ENCODE peak calls at places on chromosomes 2 and 18, in seven cellular contexts. T, W, X, O, K, L and F are unnamed samples. For H3K9me3, the result is how much of the 10 kb centered on the place peaks cover.

GRCh38 chr2:227824711-227825110 is 11.1 kb downstream of the CCL20 start:
- DNase-seq in T (no peak), W (no peak), X (no peak), O (no peak), K (no peak), L (peak), F (no peak)

GRCh38 chr2:69997296-69998184 is 36.1 kb upstream of the ASPRV1 start:
- DNase-seq in T (peak), W (peak), X (no peak), O (no peak), K (peak), L (peak), F (peak)

GRCh38 chr2:26757873-26758789 is 6.0 kb upstream of the SLC35F6 start:
- DNase-seq in T (peak), W (no peak), X (peak), O (peak), K (peak), L (peak), F (no peak)

GRCh38 chr18:36762074-36762473 is 66.7 kb downstream of the TPGS2 start:
- DNase-seq in T (no peak), W (no peak), X (no peak), O (no peak), K (peak), L (peak), F (no peak)

GRCh38 chr2:11175293-11175795 is 20.1 kb downstream of the SLC66A3 start:
- DNase-seq in T (no peak), W (no peak), X (no peak), O (no peak), K (peak), L (peak), F (peak)

GRCh38 chr2:106159867-106160785 is 34.0 kb downstream of the UXS1 start:
- DNase-seq in T (no peak), W (no peak), X (no peak), O (no peak), K (no peak), L (no peak), F (peak)

GRCh38 chr18:36296591-36297418 is 708 bp upstream of the FHOD3 start:
- DNase-seq in T (peak), W (peak), X (no peak), O (peak), K (peak), L (peak), F (no peak)

GRCh38 chr18:57813245-57813644 is 10.1 kb upstream of the ATP8B1 start:
- DNase-seq in T (no peak), W (no peak), X (no peak), O (peak), K (peak), L (peak), F (no peak)

GRCh38 chr2:48249631-48250473 is 280.1 kb upstream of the STON1 start:
- DNase-seq in T (peak), W (no peak), X (no peak), O (peak), K (peak), L (peak), F (no peak)

GRCh38 chr2:30208453-30208852 is 22.9 kb upstream of the LBH start:
- DNase-seq in T (peak), W (peak), X (no peak), O (peak), K (peak), L (peak), F (peak)

GRCh38 chr2:37780097-37780676 is 108.7 kb upstream of the CDC42EP3 start:
- DNase-seq in T (no peak), W (no peak), X (no peak), O (no peak), K (peak), L (peak), F (no peak)

GRCh38 chr2:145258903-145259579 is 739.1 kb upstream of the ZEB2 start:
- DNase-seq in T (no peak), W (no peak), X (no peak), O (no peak), K (peak), L (peak), F (peak)

GRCh38 chr2:237199082-237199481 is 113.4 kb downstream of the COPS8 start:
- DNase-seq in T (no peak), W (no peak), X (no peak), O (no peak), K (peak), L (peak), F (no peak)

GRCh38 chr2:44777542-44777941 is 164.0 kb upstream of the SIX3 start:
- DNase-seq in T (no peak), W (peak), X (no peak), O (no peak), K (no peak), L (no peak), F (no peak)

GRCh38 chr2:159904127-159904564 is 106.1 kb upstream of the CD302 start:
- DNase-seq in T (no peak), W (no peak), X (no peak), O (no peak), K (no peak), L (no peak), F (peak)

GRCh38 chr2:157475722-157476390 is 32.0 kb upstream of the CYTIP start:
- DNase-seq in T (no peak), W (no peak), X (no peak), O (no peak), K (no peak), L (no peak), F (no peak)

GRCh38 chr2:6423131-6423530 is 442.6 kb downstream of the CMPK2 start:
- DNase-seq in T (no peak), W (no peak), X (no peak), O (no peak), K (peak), L (peak), F (no peak)

GRCh38 chr18:41323044-41323443 is 632.0 kb upstream of the PIK3C3 start:
- DNase-seq in T (no peak), W (no peak), X (no peak), O (no peak), K (peak), L (peak), F (no peak)

GRCh38 chr2:242051440-242051839 is 181.9 kb downstream of the RTP5 start:
- DNase-seq in T (no peak), W (no peak), X (no peak), O (no peak), K (no peak), L (no peak), F (no peak)

GRCh38 chr2:31411771-31412170 is 2.8 kb downstream of the XDH start:
- DNase-seq in T (no peak), W (no peak), X (no peak), O (no peak), K (no peak), L (no peak), F (no peak)

GRCh38 chr2:10930731-10931516 is 19.2 kb downstream of the KCNF1 start:
- DNase-seq in T (no peak), W (no peak), X (no peak), O (no peak), K (peak), L (peak), F (no peak)

GRCh38 chr2:112996635-112997034 is 8.6 kb upstream of the IL36A start:
- DNase-seq in T (no peak), W (no peak), X (no peak), O (no peak), K (no peak), L (no peak), F (peak)

GRCh38 chr2:36800381-36800780 is 103.9 kb downstream of the VIT start:
- DNase-seq in T (no peak), W (no peak), X (no peak), O (no peak), K (no peak), L (no peak), F (no peak)

GRCh38 chr2:120820263-120820884 is 84.7 kb downstream of the GLI2 start:
- DNase-seq in T (peak), W (no peak), X (no peak), O (no peak), K (peak), L (peak), F (no peak)
- H3K4me3 ChIP-seq in T (no peak), W (no peak), X (no peak), O (no peak), K (peak), L (peak), F (no peak)

GRCh38 chr2:118077636-118078247 is 10.5 kb upstream of the INSIG2 start:
- DNase-seq in T (no peak), W (no peak), X (no peak), O (peak), K (no peak), L (peak), F (no peak)

GRCh38 chr2:118084483-118085089 is 3.7 kb upstream of the INSIG2 start:
- DNase-seq in T (no peak), W (no peak), X (no peak), O (peak), K (no peak), L (no peak), F (no peak)

DNA sequence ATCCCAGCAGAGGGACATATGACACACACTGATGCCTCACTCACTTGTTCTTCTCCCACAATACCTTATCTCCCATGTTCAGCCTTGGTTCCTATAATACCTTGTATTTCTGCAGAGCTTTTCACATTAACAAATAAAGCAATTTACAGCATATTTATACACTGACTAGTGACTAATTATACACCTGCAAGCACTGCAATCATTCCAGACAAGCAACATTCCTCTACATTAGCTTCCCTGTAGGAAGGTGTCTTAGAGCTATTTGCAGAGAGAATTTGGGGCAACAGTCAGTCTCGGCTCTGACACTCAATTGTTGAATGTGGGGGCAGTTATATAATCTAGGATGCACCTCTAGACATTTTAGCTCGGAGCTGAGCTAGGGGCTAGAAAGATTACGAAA is 9.5 kb upstream of the INSIG2 start:
- DNase-seq in T (no peak), W (no peak), X (no peak), O (no peak), K (no peak), L (no peak), F (no peak)
- H2AFZ ChIP-seq in T (no peak), W (no peak), X (no peak), O (no peak), K (no peak), L (no peak), F (no peak)

DNA sequence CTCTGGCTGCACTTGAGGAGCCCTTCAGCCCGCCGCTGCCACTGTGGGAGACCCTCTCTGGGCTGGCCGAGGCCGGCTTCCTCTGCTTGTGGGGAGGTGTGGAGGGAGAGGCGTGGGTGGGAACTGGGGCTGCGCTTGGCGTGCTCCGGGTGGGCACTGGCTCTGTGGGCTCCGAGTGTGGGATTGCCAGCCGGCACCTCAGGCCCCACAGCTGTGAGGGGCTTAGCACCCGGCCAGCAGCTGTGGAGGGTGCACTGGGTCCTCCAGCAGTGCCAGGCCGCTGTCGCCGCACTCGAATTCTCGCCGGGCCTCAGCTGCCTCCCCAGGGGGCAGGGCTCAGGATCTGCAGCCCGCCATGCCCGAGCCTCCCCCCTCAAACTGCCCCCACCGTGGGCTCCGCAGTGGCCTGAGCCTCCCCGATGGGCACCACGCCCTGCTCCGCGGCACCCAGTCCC is 808.0 kb upstream of the SOX11 start:
- DNase-seq in T (no peak), W (no peak), X (no peak), O (no peak), K (no peak), L (no peak), F (no peak)
- H3K9me3 ChIP-seq in T (under half), W (under half), X (under half), O (half or more), K (under half), L (under half), F (under half)

GRCh38 chr2:33230877-33231276 is 245.6 kb upstream of the RASGRP3 start:
- DNase-seq in T (no peak), W (no peak), X (no peak), O (no peak), K (peak), L (peak), F (no peak)
- H3K4me3 ChIP-seq in T (no peak), W (no peak), X (no peak), O (no peak), K (no peak), L (no peak), F (no peak)